ENCODE peak calls at places on chromosomes 2 and 18, in nine cellular contexts. F is A549; T is naive thymus-derived CD4-positive, alpha-beta T cell; R is foreskin keratinocyte; I is lower lobe of right lung; A is iPS DF 6.9; O is heart right ventricle; K is transverse colon; N is Peyer's patch. Q is an unnamed sample. For H3K4me1, the result is how much of the 10 kb centered on the place peaks cover.

GRCh38 chr2:187644991-187645390 is 90.8 kb upstream of the TFPI start:
- DNase-seq in K (no peak), A (no peak), F (no peak), I (no peak), T (no peak), N (no peak), O (no peak), R (peak), Q (no peak)

GRCh38 chr2:102618452-102619413 is 620 bp upstream of the SLC9A2 start:
- DNase-seq in F (peak), A (peak), K (peak), T (no peak), I (peak), R (peak), O (peak), N (no peak), Q (no peak)

GRCh38 chr18:57585846-57586242 is 658 bp downstream of the FECH start:
- DNase-seq in A (no peak), N (no peak), O (no peak), F (no peak), T (no peak), I (no peak), R (no peak), K (no peak), Q (no peak)

GRCh38 chr2:30807249-30807648 is at the start of gene CAPN13:
- DNase-seq in I (no peak), R (no peak), T (no peak), N (no peak), A (peak), F (no peak), O (no peak), K (peak), Q (no peak)

GRCh38 chr2:209696836-209697711 is 74.6 kb upstream of the UNC80 start:
- DNase-seq in F (no peak), O (no peak), N (no peak), T (no peak), K (no peak), R (no peak), I (no peak), A (no peak), Q (no peak)

GRCh38 chr2:195056001-195056400 is 601.0 kb upstream of the SLC39A10 start:
- DNase-seq in A (no peak), T (no peak), O (no peak), R (no peak), F (no peak), I (no peak), N (no peak), K (no peak), Q (no peak)

GRCh38 chr2:240983361-240983995 is 14.9 kb upstream of the SNED1 start:
- DNase-seq in A (no peak), I (peak), N (no peak), O (peak), F (peak), R (peak), K (peak), T (no peak), Q (no peak)

GRCh38 chr2:190860985-190861721 is 19.5 kb upstream of the GLS start:
- DNase-seq in K (no peak), I (no peak), N (no peak), O (no peak), R (no peak), A (peak), F (no peak), T (no peak), Q (no peak)

GRCh38 chr18:51342815-51343214 is 145.3 kb upstream of the MEX3C start:
- DNase-seq in I (no peak), O (no peak), T (no peak), F (peak), N (no peak), A (no peak), K (no peak), R (peak), Q (no peak)

GRCh38 chr2:221104391-221104811 is 467.7 kb downstream of the EPHA4 start:
- DNase-seq in K (no peak), A (no peak), O (peak), T (no peak), R (peak), I (peak), N (no peak), F (no peak), Q (peak)

GRCh38 chr2:227257820-227258219 is 67.2 kb upstream of the MFF start:
- DNase-seq in A (no peak), F (no peak), N (no peak), R (no peak), T (no peak), K (no peak), I (no peak), O (no peak), Q (no peak)

GRCh38 chr18:34522627-34523026 is 187.5 kb upstream of the DTNA start:
- DNase-seq in I (no peak), F (no peak), A (no peak), R (no peak), T (no peak), K (no peak), N (no peak), O (peak), Q (no peak)

GRCh38 chr2:197929008-197929885 is 124.9 kb downstream of the PLCL1 start:
- DNase-seq in I (no peak), K (no peak), A (no peak), N (no peak), R (no peak), O (no peak), T (no peak), F (no peak), Q (no peak)

GRCh38 chr2:237383991-237384671 is 29.8 kb downstream of the COL6A3 start:
- DNase-seq in F (no peak), O (no peak), R (no peak), I (no peak), K (no peak), A (no peak), N (no peak), T (no peak), Q (no peak)

GRCh38 chr2:169012812-169013627 is 18.1 kb downstream of the ABCB11 start:
- DNase-seq in K (no peak), R (no peak), T (no peak), F (no peak), N (no peak), I (no peak), O (no peak), A (no peak), Q (no peak)

GRCh38 chr2:64854773-64855237 is 134.4 kb upstream of the SLC1A4 start:
- DNase-seq in R (no peak), N (no peak), T (no peak), K (no peak), A (no peak), F (peak), O (no peak), I (no peak), Q (no peak)

GRCh38 chr2:96156926-96157648 is 11.8 kb upstream of the DUSP2 start:
- DNase-seq in F (no peak), I (peak), O (no peak), N (peak), T (no peak), A (no peak), K (no peak), R (no peak), Q (peak)

GRCh38 chr2:15798716-15799431 is 141.5 kb upstream of the MYCN start:
- DNase-seq in A (no peak), T (no peak), O (no peak), K (no peak), R (no peak), N (no peak), I (no peak), F (no peak), Q (no peak)

GRCh38 chr2:190458352-190459107 is 50.4 kb downstream of the MFSD6 start:
- DNase-seq in I (no peak), K (no peak), N (no peak), O (no peak), F (no peak), A (no peak), R (no peak), T (no peak), Q (no peak)

GRCh38 chr18:1466035-1466434 is 561.4 kb downstream of the ADCYAP1 start:
- DNase-seq in F (no peak), K (no peak), A (no peak), N (no peak), O (no peak), T (no peak), R (no peak), I (no peak), Q (no peak)

GRCh38 chr2:154699560-154699901 is 1.0 kb downstream of the KCNJ3 start:
- DNase-seq in N (no peak), K (no peak), I (no peak), F (no peak), R (no peak), T (no peak), A (no peak), O (no peak), Q (no peak)

GRCh38 chr2:21317131-21317530 is 193.4 kb downstream of the TDRD15 start:
- DNase-seq in N (no peak), O (peak), T (no peak), K (peak), I (peak), F (peak), R (no peak), A (peak), Q (no peak)

GRCh38 chr18:62877448-62878221 is 162.3 kb downstream of the PHLPP1 start:
- DNase-seq in O (no peak), T (no peak), N (no peak), R (no peak), K (no peak), I (no peak), A (peak), F (peak), Q (no peak)

GRCh38 chr2:189421644-189422043 is 19.6 kb upstream of the WDR75 start:
- DNase-seq in I (no peak), N (no peak), A (no peak), K (no peak), R (peak), F (peak), O (no peak), T (no peak), Q (no peak)

GRCh38 chr2:128531856-128532255 is 213.2 kb upstream of the HS6ST1 start:
- DNase-seq in O (no peak), N (no peak), I (no peak), T (no peak), A (no peak), K (no peak), R (no peak), F (no peak), Q (no peak)

GRCh38 chr2:96946625-96947024 is 39.8 kb downstream of the FAM178B start:
- DNase-seq in N (no peak), R (no peak), A (no peak), I (peak), K (no peak), O (no peak), T (no peak), F (no peak), Q (no peak)

GRCh38 chr2:145068509-145068908 is 548.6 kb upstream of the ZEB2 start:
- DNase-seq in T (no peak), K (no peak), I (no peak), O (no peak), A (no peak), F (no peak), R (no peak), N (no peak), Q (no peak)

DNA sequence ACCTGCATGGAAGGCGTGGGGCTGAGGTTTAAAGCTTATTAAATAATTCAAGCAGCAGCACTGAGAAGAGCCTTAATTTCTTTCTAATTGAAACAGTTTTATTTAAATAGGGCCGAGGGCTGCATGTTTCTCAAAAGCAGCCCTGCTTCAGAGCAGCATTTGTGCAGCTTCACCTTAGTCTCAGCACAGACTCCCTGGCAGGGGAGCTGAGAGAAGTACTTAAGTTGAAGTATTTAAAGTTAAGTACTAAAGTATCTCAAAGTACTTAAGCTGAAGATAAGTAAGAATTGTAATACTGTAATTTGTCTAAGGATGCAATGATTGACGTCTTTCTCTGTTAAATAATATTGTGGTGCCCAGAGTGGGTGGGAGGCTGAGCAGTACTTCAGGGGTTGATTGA is 31.4 kb downstream of the IMPA2 start:
- DNase-seq in I (peak), K (no peak), O (no peak), A (no peak), F (no peak), R (no peak), N (no peak), T (no peak), Q (no peak)
- H3K4me1 ChIP-seq in I (half or more), K (under half), O (under half), A (under half), F (under half), R (under half), N (under half), T (under half), Q (half or more)

DNA sequence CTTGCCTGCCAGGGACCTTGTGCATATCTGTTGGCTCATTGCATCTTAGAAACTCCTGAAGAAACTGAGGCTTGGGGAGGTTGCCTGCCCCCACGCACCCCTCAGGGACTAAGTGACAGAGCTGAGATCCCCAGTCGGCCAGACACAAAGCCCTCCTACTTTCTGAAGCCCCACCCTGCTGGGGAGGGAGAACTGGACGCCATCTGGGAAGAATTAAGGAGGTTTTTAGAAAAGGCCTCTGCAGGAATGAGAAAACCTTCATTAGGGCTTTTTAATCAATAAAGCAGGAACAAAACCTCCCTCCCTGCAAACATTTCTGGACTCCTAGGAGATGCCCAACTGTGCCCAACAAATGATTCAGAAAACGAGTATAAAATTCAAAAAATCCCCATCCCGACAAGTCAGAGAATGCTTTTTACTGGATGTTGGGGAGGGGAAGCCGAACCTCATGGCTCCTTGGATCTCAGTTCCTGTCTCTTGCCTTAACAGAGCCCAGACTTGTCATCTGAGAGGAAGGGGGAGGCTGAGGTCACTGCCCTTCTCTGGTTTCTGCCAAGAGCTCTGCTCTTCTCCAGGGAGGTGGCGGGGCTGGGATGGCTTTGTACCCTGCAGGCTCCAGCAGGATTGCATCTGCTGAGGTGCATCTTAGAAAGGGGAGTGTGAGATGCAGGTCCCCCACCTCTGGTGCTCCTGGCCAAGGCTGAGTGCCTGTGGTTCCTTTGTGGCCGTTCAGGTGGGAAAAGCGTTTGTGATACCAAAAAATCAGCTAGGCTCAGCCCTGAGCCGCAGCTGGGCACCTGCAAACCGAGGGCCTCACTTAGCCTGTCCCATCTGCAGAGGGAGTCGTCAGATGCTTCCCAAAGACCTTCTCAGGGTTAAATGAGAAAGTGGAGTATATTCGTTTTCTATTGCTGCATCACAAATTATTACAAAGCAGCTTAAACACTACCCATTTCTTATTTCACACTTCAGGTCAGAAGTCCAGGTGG is 142.4 kb downstream of the ZFP36L2 start:
- DNase-seq in T (no peak), A (no peak), R (peak), O (peak), F (peak), N (no peak), I (no peak), K (no peak), Q (no peak)
- H3K4me1 ChIP-seq in T (under half), A (under half), R (under half), O (under half), F (half or more), N (under half), I (half or more), K (half or more), Q (half or more)

GRCh38 chr2:222270436-222270835 is 28.4 kb downstream of the PAX3 start:
- DNase-seq in K (no peak), F (no peak), O (no peak), R (no peak), A (no peak), N (no peak), I (no peak), T (no peak), Q (no peak)
- H3K4me1 ChIP-seq in K (under half), F (under half), O (under half), R (under half), A (under half), N (under half), I (under half), T (under half), Q (under half)

DNA sequence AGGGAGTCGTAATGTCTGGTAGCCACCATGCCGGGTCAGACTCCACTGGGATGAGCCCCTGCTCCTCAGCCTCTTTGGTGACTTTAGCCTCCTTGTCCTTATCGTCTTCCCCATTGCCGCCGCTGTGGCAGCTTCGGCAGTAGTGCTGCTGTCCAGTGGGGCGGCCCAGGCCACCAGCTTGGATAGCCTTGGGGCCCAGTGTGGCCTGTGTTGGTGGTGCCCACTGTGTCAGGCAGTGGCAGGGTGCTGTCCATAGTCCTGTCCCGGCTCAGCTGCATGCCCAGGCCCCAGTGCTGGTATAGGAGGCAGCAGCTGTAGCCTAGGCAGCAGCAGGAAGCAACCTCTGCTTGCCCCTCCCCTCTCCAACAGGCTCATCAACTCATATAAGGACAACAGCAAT is 197.1 kb upstream of the RAB12 start:
- DNase-seq in R (no peak), N (no peak), F (no peak), A (no peak), K (no peak), I (no peak), O (no peak), T (no peak), Q (no peak)
- H3K4me1 ChIP-seq in R (under half), N (under half), F (under half), A (under half), K (under half), I (under half), O (under half), T (under half), Q (under half)

Q was measured in suprapubic skin.